ENCODE peak calls at places on chromosomes 2 and 18, in nine cellular contexts. V, R, F, T, Z, A, S, O and K are unnamed samples. For H3K9me3, the result is how much of the 10 kb centered on the place peaks cover.

GRCh38 chr2:62426005-62426912 is 79.7 kb downstream of the TMEM17 start:
- DNase-seq in V (no peak), S (no peak), O (peak), A (no peak), F (no peak), R (no peak), T (no peak), Z (no peak), K (no peak)

GRCh38 chr18:46278481-46279465 is 174.6 kb downstream of the HAUS1 start:
- DNase-seq in Z (no peak), S (no peak), T (no peak), O (no peak), F (peak), V (no peak), R (peak), A (peak), K (no peak)

GRCh38 chr18:39911716-39912115 is 2043.3 kb upstream of the PIK3C3 start:
- DNase-seq in A (no peak), T (no peak), V (no peak), R (no peak), S (no peak), Z (no peak), F (no peak), O (no peak), K (no peak)

GRCh38 chr18:77141401-77142118 is 9.0 kb upstream of the MBP start:
- DNase-seq in T (peak), V (peak), R (no peak), S (no peak), O (no peak), F (no peak), Z (no peak), A (no peak), K (no peak)

GRCh38 chr2:155377931-155378444 is 679.5 kb downstream of the KCNJ3 start:
- DNase-seq in S (no peak), Z (no peak), R (peak), T (no peak), F (no peak), A (no peak), O (no peak), V (no peak), K (no peak)

GRCh38 chr2:240507778-240508251 is 50.0 kb downstream of the ANKMY1 start:
- DNase-seq in A (no peak), T (peak), O (peak), F (no peak), S (peak), R (no peak), Z (no peak), V (peak), K (no peak)

GRCh38 chr2:235638541-235639192 is 144.8 kb downstream of the AGAP1 start:
- DNase-seq in Z (no peak), T (no peak), V (no peak), R (no peak), F (no peak), S (no peak), A (no peak), O (no peak), K (no peak)

GRCh38 chr2:28445448-28446258 is 50.2 kb upstream of the PLB1 start:
- DNase-seq in R (peak), Z (no peak), A (peak), V (no peak), O (peak), T (no peak), S (no peak), F (peak), K (no peak)

GRCh38 chr2:158894078-158894477 is 74.4 kb upstream of the TANC1 start:
- DNase-seq in F (no peak), V (no peak), O (no peak), Z (no peak), T (no peak), A (peak), S (no peak), R (peak), K (no peak)

GRCh38 chr2:46072146-46072820 is 224.9 kb upstream of the EPAS1 start:
- DNase-seq in Z (no peak), F (no peak), R (no peak), S (no peak), V (no peak), A (no peak), T (no peak), O (no peak), K (no peak)

GRCh38 chr2:89767581-89768435 is 1076.3 kb downstream of the RPIA start:
- DNase-seq in R (no peak), F (no peak), T (no peak), O (no peak), Z (no peak), S (peak), V (peak), A (no peak), K (peak)

GRCh38 chr2:15800489-15801329 is 139.6 kb upstream of the MYCN start:
- DNase-seq in A (no peak), O (no peak), F (no peak), V (peak), T (peak), S (no peak), Z (no peak), R (no peak), K (no peak)

GRCh38 chr18:59870623-59871130 is 29.1 kb upstream of the PMAIP1 start:
- DNase-seq in F (no peak), Z (no peak), A (no peak), R (peak), T (no peak), O (no peak), S (no peak), V (no peak), K (no peak)

GRCh38 chr2:233026211-233026813 is 6.2 kb upstream of the NEU2 start:
- DNase-seq in A (peak), V (no peak), T (no peak), R (peak), F (peak), S (no peak), O (no peak), Z (no peak), K (no peak)

GRCh38 chr2:64786343-64787018 is 132.8 kb upstream of the SERTAD2 start:
- DNase-seq in Z (no peak), R (no peak), A (no peak), T (no peak), O (no peak), V (no peak), F (no peak), S (no peak), K (no peak)

GRCh38 chr18:54102123-54102522 is 122.3 kb downstream of the MBD2 start:
- DNase-seq in Z (no peak), V (no peak), S (no peak), T (no peak), A (no peak), O (no peak), F (no peak), R (no peak), K (no peak)

GRCh38 chr2:88950010-88950409 is 258.5 kb downstream of the RPIA start:
- DNase-seq in T (no peak), V (no peak), F (no peak), R (peak), Z (no peak), A (no peak), O (no peak), S (no peak), K (no peak)

GRCh38 chr2:184611221-184612085 is 13.1 kb downstream of the ZNF804A start:
- DNase-seq in R (peak), Z (no peak), T (no peak), V (no peak), O (no peak), A (no peak), S (no peak), F (peak), K (no peak)

GRCh38 chr18:45335644-45336043 is 279.6 kb upstream of the SLC14A2 start:
- DNase-seq in Z (no peak), O (no peak), V (no peak), S (no peak), F (no peak), R (peak), T (peak), A (no peak), K (no peak)

GRCh38 chr18:23106575-23106974 is 28.7 kb upstream of the CABLES1 start:
- DNase-seq in S (no peak), V (no peak), A (peak), R (peak), O (no peak), F (peak), T (peak), Z (no peak), K (no peak)

GRCh38 chr18:26103579-26103978 is 13.2 kb upstream of the SS18 start:
- DNase-seq in R (no peak), A (no peak), V (no peak), F (no peak), Z (no peak), S (no peak), O (no peak), T (no peak), K (no peak)

GRCh38 chr2:1746174-1747064 is 2.1 kb upstream of the PXDN start:
- DNase-seq in S (peak), T (peak), O (no peak), Z (no peak), A (no peak), V (no peak), R (no peak), F (no peak), K (no peak)

GRCh38 chr2:35503738-35504160 is 851.8 kb upstream of the CRIM1 start:
- DNase-seq in Z (no peak), A (no peak), T (no peak), R (no peak), V (no peak), S (no peak), O (no peak), F (no peak), K (no peak)

GRCh38 chr2:222547108-222547507 is 108.8 kb downstream of the FARSB start:
- DNase-seq in A (no peak), S (no peak), Z (no peak), F (no peak), T (no peak), R (no peak), V (no peak), O (no peak), K (no peak)

GRCh38 chr2:102114290-102114721 is 28.2 kb upstream of the IL1R1 start:
- DNase-seq in A (peak), R (no peak), T (no peak), F (peak), S (no peak), Z (no peak), V (no peak), O (no peak), K (no peak)

GRCh38 chr2:40364143-40364903 is 87.6 kb downstream of the SLC8A1 start:
- DNase-seq in F (peak), A (no peak), S (no peak), O (no peak), R (peak), T (no peak), Z (no peak), V (no peak), K (no peak)

GRCh38 chr2:79369127-79369526 is 143.7 kb upstream of the CTNNA2 start:
- DNase-seq in T (no peak), V (no peak), A (no peak), O (no peak), R (no peak), Z (no peak), S (no peak), F (no peak), K (no peak)

GRCh38 chr2:239918749-239919148 is 106.4 kb downstream of the NDUFA10 start:
- DNase-seq in F (no peak), T (no peak), Z (no peak), R (no peak), A (no peak), V (no peak), O (no peak), S (peak), K (peak)

GRCh38 chr2:200944467-200945394 is 18.7 kb downstream of the ORC2 start:
- DNase-seq in F (peak), Z (no peak), R (peak), A (peak), T (no peak), O (no peak), V (no peak), S (no peak), K (no peak)

GRCh38 chr2:104944495-104944894 is 90.6 kb downstream of the POU3F3 start:
- DNase-seq in F (no peak), V (no peak), Z (no peak), O (no peak), R (peak), T (no peak), A (no peak), S (no peak), K (no peak)

GRCh38 chr18:24786027-24786426 is 325.6 kb downstream of the HRH4 start:
- DNase-seq in O (no peak), Z (no peak), S (no peak), V (no peak), T (no peak), F (no peak), A (no peak), R (no peak), K (no peak)

GRCh38 chr2:246489-247145 is 17.2 kb downstream of the SH3YL1 start:
- DNase-seq in R (peak), S (no peak), F (peak), V (no peak), A (peak), O (no peak), Z (no peak), T (no peak), K (no peak)

GRCh38 chr2:11998626-11999378 is 252.4 kb downstream of the LPIN1 start:
- DNase-seq in A (no peak), F (peak), T (no peak), S (no peak), R (peak), O (no peak), Z (no peak), V (no peak), K (no peak)

GRCh38 chr2:68565858-68566257 is 77.5 kb upstream of the PROKR1 start:
- DNase-seq in R (peak), O (no peak), T (no peak), V (no peak), A (no peak), Z (no peak), S (no peak), F (peak), K (no peak)

GRCh38 chr2:100818606-100819364 is 1.2 kb upstream of the NPAS2 start:
- DNase-seq in O (peak), A (peak), R (peak), T (peak), S (no peak), Z (peak), V (peak), F (peak), K (peak)

GRCh38 chr2:189336276-189336975 is 104.8 kb upstream of the WDR75 start:
- DNase-seq in A (no peak), R (peak), O (no peak), F (peak), V (no peak), Z (no peak), T (no peak), S (no peak), K (no peak)

GRCh38 chr2:9656270-9656766 is 25.5 kb upstream of the YWHAQ start:
- DNase-seq in V (no peak), T (no peak), R (peak), O (no peak), S (no peak), A (peak), Z (no peak), F (peak), K (no peak)

GRCh38 chr2:98324181-98324580 is 22.1 kb upstream of the CNGA3 start:
- DNase-seq in A (no peak), O (no peak), V (no peak), S (no peak), Z (no peak), R (peak), T (no peak), F (peak), K (no peak)

DNA sequence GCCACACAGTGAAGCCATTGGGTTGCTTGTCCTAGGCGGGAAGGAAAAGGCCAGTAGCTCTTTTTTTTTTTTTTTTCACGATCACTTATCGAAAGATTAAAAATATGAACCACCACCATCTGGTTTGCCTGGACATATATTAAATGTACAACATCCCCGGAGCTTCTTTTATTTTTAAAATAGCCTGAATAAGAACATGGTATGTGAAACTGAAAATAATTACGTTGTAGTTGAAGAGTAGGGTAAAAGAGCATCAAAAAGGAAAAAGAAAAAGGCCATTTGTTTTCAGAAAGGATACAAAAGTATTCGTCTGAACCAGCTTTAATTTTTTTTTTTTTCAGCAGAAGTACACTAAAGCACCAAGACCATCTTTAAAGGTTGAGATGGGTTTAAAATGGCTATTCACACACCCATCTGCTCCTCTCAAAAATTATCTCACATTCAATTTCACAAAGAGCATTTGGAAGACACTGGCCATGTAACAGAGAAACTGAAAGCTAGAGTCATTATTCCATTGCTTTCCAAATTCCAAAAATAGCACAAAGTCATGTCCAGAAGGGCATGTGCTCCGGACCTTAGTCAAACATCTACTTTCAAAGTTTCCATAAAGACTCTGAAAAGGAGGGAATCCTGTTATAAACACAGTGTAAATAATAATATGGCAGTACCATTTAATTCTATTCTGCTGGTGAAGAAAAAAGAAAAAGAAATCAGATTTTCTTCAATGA is 82.9 kb downstream of the SCN3A start:
- DNase-seq in R (no peak), Z (no peak), S (no peak), O (no peak), V (no peak), F (peak), A (no peak), T (no peak), K (no peak)
- H3K27ac ChIP-seq in R (no peak), Z (no peak), S (no peak), O (no peak), V (no peak), F (peak), A (no peak), T (no peak), K (no peak)

DNA sequence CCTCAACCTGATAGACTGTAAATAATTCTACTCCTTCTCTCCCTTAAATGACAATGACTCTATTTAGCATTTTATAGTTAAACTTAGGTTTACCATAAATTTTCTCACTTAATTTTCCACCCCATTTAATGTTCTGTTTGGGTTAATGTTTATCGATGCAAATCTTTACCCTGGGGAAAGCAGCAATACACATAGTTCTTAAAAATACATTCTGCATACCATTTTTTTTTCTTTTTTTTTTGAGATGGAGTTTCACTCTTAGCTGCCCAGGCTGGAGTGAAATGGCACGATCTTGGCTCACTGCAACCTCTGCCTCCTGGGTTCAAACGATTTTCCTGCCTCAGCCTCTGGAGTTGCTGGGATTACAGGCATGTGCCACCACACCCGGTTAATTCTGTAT is 14.0 kb downstream of the STAM2 start:
- DNase-seq in O (no peak), R (no peak), T (no peak), Z (no peak), S (no peak), V (no peak), F (no peak), A (no peak), K (no peak)
- H3K9me3 ChIP-seq in O (under half), R (under half), T (under half), Z (under half), S (under half), V (under half), F (under half), A (under half), K (under half)

GRCh38 chr2:234189786-234190185 is 139.3 kb downstream of the SPP2 start:
- DNase-seq in A (no peak), S (no peak), R (no peak), F (no peak), V (no peak), Z (no peak), O (no peak), T (no peak), K (no peak)

GRCh38 chr2:234191819-234192407 is 141.4 kb downstream of the SPP2 start:
- DNase-seq in V (no peak), Z (no peak), R (no peak), A (no peak), T (no peak), O (no peak), S (no peak), F (no peak), K (no peak)

GRCh38 chr2:234193977-234194563 is 143.6 kb downstream of the SPP2 start:
- DNase-seq in R (no peak), O (no peak), S (no peak), F (no peak), T (no peak), A (no peak), Z (no peak), V (no peak), K (no peak)

GRCh38 chr2:234198976-234199375 is 148.5 kb downstream of the SPP2 start:
- DNase-seq in O (no peak), S (no peak), T (no peak), F (peak), V (no peak), A (no peak), Z (no peak), R (peak), K (no peak)

DNA sequence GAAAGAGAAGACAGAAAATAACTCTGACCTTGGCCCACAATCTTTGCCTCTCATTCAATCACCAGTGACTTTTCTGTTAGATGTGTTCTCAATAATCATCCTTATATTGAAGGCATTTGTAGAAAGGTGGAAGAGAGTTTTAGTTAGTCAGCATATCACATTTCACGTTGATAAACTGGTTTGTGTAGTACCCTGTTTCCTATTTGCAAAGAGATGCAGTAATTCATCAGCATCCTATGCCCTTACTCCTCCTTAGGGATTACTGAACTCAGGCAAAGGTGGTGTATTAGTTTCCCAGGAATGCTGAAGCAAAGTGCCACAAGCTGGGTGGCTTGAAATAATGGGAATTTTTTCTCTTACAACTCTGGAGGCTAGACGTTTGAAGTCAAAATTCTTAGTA is 145.0 kb downstream of the SPP2 start:
- DNase-seq in R (no peak), O (no peak), Z (no peak), V (no peak), T (no peak), A (no peak), F (no peak), S (no peak), K (no peak)
- H3K27ac ChIP-seq in R (no peak), O (no peak), Z (no peak), V (no peak), T (no peak), A (no peak), F (no peak), S (no peak), K (no peak)

GRCh38 chr18:62728254-62728653 is 12.9 kb downstream of the PHLPP1 start:
- DNase-seq in V (no peak), T (no peak), R (no peak), Z (no peak), F (no peak), O (no peak), S (no peak), A (no peak), K (no peak)
- H3K9me3 ChIP-seq in V (under half), T (under half), R (under half), Z (under half), F (under half), O (under half), S (under half), A (under half), K (under half)

DNA sequence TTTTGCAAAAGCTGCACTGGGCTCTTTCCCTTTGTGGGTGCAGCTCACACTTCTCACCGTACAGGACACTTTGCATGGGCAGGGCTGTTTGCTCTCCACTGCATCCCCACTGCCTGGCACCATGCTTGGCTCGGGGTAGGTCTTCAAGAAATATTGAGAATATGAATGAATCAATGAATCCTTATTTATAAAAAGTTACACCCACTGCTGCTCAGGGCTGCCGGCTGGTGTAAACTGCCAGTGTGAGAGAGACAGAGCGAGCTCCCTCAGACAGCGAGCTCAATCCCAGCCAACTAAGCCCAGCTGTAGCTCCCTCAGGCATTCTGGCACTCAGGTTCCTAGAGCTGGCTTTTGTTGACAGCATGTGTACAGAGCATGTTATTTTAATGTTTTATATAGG is 3.4 kb downstream of the TMEM185B start:
- DNase-seq in V (no peak), O (no peak), S (peak), F (no peak), A (no peak), T (no peak), Z (no peak), R (no peak), K (no peak)
- H3K27ac ChIP-seq in V (no peak), O (peak), S (no peak), F (no peak), A (no peak), T (no peak), Z (no peak), R (no peak), K (no peak)

GRCh38 chr2:141151611-141152286 is 979.1 kb downstream of the LRP1B start:
- DNase-seq in V (no peak), O (no peak), Z (no peak), A (no peak), R (no peak), T (no peak), F (no peak), S (no peak), K (no peak)
- H3K9me3 ChIP-seq in V (under half), O (under half), Z (under half), A (under half), R (under half), T (under half), F (under half), S (under half), K (under half)